ENCODE peak calls at places on chromosomes 4 and X, in four cellular contexts. One of them, this sample, is unnamed.

GRCh38 chrX:70168238-70169188 is 8.8 kb upstream of the DGAT2L6 start:
- DNase-seq in H9: peak; percentile 48
- DNase-seq in HFF-Myc: peak; percentile 14
- DNase-seq in mucosa of descending colon: no peak
- DNase-seq in this sample: no peak

GRCh38 chr4:140884431-140885058 is 128.4 kb upstream of the TBC1D9 start:
- DNase-seq in H9: peak; percentile 80
- DNase-seq in HFF-Myc: peak; percentile 73
- DNase-seq in mucosa of descending colon: no peak
- DNase-seq in this sample: peak; percentile 73

GRCh38 chrX:49610718-49611310 is 12.0 kb downstream of the GAGE1 start:
- DNase-seq in H9: no peak
- DNase-seq in HFF-Myc: no peak
- DNase-seq in mucosa of descending colon: no peak
- DNase-seq in this sample: no peak

GRCh38 chr4:99857302-99857701 is 36.9 kb downstream of the LAMTOR3 start:
- DNase-seq in H9: no peak
- DNase-seq in HFF-Myc: no peak
- DNase-seq in mucosa of descending colon: no peak
- DNase-seq in this sample: no peak

GRCh38 chr4:25993564-25994185 is 79.7 kb downstream of the SMIM20 start:
- DNase-seq in H9: peak; percentile 99
- DNase-seq in HFF-Myc: no peak
- DNase-seq in mucosa of descending colon: peak; percentile 39
- DNase-seq in this sample: peak; percentile 83

GRCh38 chr4:133938061-133938460 is 263.5 kb downstream of the PABPC4L start:
- DNase-seq in H9: no peak
- DNase-seq in HFF-Myc: no peak
- DNase-seq in mucosa of descending colon: no peak
- DNase-seq in this sample: no peak

GRCh38 chr4:181845617-181846016 is 397.6 kb upstream of the TENM3 start:
- DNase-seq in H9: no peak
- DNase-seq in HFF-Myc: no peak
- DNase-seq in mucosa of descending colon: no peak
- DNase-seq in this sample: no peak

GRCh38 chrX:3585719-3586118 is 127.7 kb downstream of the PRKX start:
- DNase-seq in H9: no peak
- DNase-seq in HFF-Myc: no peak
- DNase-seq in mucosa of descending colon: no peak
- DNase-seq in this sample: no peak

GRCh38 chrX:45667666-45668065 is 467.0 kb upstream of the DIPK2B start:
- DNase-seq in H9: no peak
- DNase-seq in HFF-Myc: no peak
- DNase-seq in mucosa of descending colon: no peak
- DNase-seq in this sample: no peak

GRCh38 chr4:17475481-17475880 is 36.4 kb downstream of the QDPR start:
- DNase-seq in H9: no peak
- DNase-seq in HFF-Myc: no peak
- DNase-seq in mucosa of descending colon: no peak
- DNase-seq in this sample: no peak

GRCh38 chrX:54865208-54865607 is 55.4 kb upstream of the TRO start:
- DNase-seq in H9: no peak
- DNase-seq in HFF-Myc: no peak
- DNase-seq in mucosa of descending colon: no peak
- DNase-seq in this sample: no peak

GRCh38 chr4:83255584-83255983 is 29.0 kb downstream of the COQ2 start:
- DNase-seq in H9: no peak
- DNase-seq in HFF-Myc: peak; percentile 97
- DNase-seq in mucosa of descending colon: no peak
- DNase-seq in this sample: no peak

GRCh38 chr4:40990202-40990898 is 224.0 kb downstream of the APBB2 start:
- DNase-seq in H9: no peak
- DNase-seq in HFF-Myc: peak; percentile 94
- DNase-seq in mucosa of descending colon: no peak
- DNase-seq in this sample: no peak

GRCh38 chr4:54232151-54232688 is 3.1 kb downstream of the PDGFRA start:
- DNase-seq in H9: no peak
- DNase-seq in HFF-Myc: no peak
- DNase-seq in mucosa of descending colon: no peak
- DNase-seq in this sample: no peak

GRCh38 chr4:87044511-87045369 is 109.9 kb downstream of the AFF1 start:
- DNase-seq in H9: no peak
- DNase-seq in HFF-Myc: no peak
- DNase-seq in mucosa of descending colon: no peak
- DNase-seq in this sample: no peak

GRCh38 chrX:103716967-103717366 is 6.3 kb downstream of the TMEM31 start:
- DNase-seq in H9: no peak
- DNase-seq in HFF-Myc: peak; percentile 42
- DNase-seq in mucosa of descending colon: no peak
- DNase-seq in this sample: no peak

GRCh38 chrX:13598877-13599276 is 29.5 kb downstream of the EGFL6 start:
- DNase-seq in H9: no peak
- DNase-seq in HFF-Myc: no peak
- DNase-seq in mucosa of descending colon: no peak
- DNase-seq in this sample: no peak

GRCh38 chr4:124085561-124086180 is 626.9 kb downstream of the ANKRD50 start:
- DNase-seq in H9: no peak
- DNase-seq in HFF-Myc: no peak
- DNase-seq in mucosa of descending colon: no peak
- DNase-seq in this sample: no peak

GRCh38 chr4:139943277-139943676 is 210.7 kb downstream of the MAML3 start:
- DNase-seq in H9: no peak
- DNase-seq in HFF-Myc: no peak
- DNase-seq in mucosa of descending colon: no peak
- DNase-seq in this sample: peak; percentile 51

GRCh38 chrX:17120816-17121215 is 174.4 kb downstream of the REPS2 start:
- DNase-seq in H9: no peak
- DNase-seq in HFF-Myc: no peak
- DNase-seq in mucosa of descending colon: no peak
- DNase-seq in this sample: no peak

GRCh38 chr4:16967722-16968121 is 69.3 kb upstream of the LDB2 start:
- DNase-seq in H9: no peak
- DNase-seq in HFF-Myc: no peak
- DNase-seq in mucosa of descending colon: peak; percentile 44
- DNase-seq in this sample: no peak

GRCh38 chr4:112361181-112361791 is 64.1 kb downstream of the ALPK1 start:
- DNase-seq in H9: peak; percentile 92
- DNase-seq in HFF-Myc: no peak
- DNase-seq in mucosa of descending colon: no peak
- DNase-seq in this sample: peak; percentile 34

GRCh38 chr4:182893490-182893889 is 23.7 kb downstream of the DCTD start:
- DNase-seq in H9: no peak
- DNase-seq in HFF-Myc: no peak
- DNase-seq in mucosa of descending colon: no peak
- DNase-seq in this sample: no peak

GRCh38 chr4:153788419-153789276 is at the start of gene SFRP2:
- DNase-seq in H9: peak; percentile 92
- DNase-seq in HFF-Myc: no peak
- DNase-seq in mucosa of descending colon: peak; percentile 50
- DNase-seq in this sample: no peak

GRCh38 chr4:153792893-153793227 is 4.0 kb upstream of the SFRP2 start:
- DNase-seq in H9: peak; percentile 69
- DNase-seq in HFF-Myc: no peak
- DNase-seq in mucosa of descending colon: no peak
- DNase-seq in this sample: no peak

GRCh38 chr4:153789741-153790651 is 1.1 kb upstream of the SFRP2 start:
- DNase-seq in H9: peak; percentile 97
- DNase-seq in HFF-Myc: no peak
- DNase-seq in mucosa of descending colon: no peak
- DNase-seq in this sample: no peak

GRCh38 chr4:153792007-153792892 is 3.4 kb upstream of the SFRP2 start:
- DNase-seq in H9: peak; percentile 94
- DNase-seq in HFF-Myc: no peak
- DNase-seq in mucosa of descending colon: peak; percentile 65
- DNase-seq in this sample: peak; percentile 76

DNA sequence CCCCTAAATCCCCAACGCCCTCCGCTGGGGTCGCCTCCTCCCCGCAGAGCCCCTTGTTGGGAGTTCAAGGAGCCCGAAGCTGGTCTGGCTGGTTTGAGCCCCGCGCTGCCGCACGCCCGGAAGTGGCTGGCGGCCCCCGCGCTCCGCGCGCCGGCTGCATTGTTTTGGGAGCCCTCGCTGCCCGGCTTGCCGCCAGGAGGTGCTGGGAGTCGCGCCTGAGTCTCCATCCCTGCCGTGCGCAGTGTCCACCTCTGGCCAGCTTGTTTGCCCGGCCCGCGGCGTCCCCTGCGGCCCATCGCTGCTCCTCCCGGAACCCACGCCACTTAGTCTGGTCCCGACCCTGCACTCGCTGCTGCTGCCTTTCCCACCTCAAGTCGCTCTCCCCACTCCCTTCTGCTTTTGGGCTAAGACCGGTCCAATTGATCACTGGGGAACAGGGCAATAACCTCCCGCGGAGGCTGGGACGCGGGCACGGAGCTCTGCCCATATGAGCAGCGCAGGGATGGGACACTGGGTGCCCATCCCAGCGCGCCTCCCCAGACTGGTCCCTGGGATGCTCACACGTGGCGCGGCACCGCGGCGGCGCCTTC is 2.2 kb upstream of the SFRP2 start:
- DNase-seq in H9: peak; percentile 91
- DNase-seq in HFF-Myc: no peak
- DNase-seq in mucosa of descending colon: peak; percentile 56
- DNase-seq in this sample: no peak
- TF ChIP-seq CTCF in H9: peak; percentile 63
- TF ChIP-seq CTCF in HFF-Myc: peak; percentile 23
- TF ChIP-seq CTCF in mucosa of descending colon: no peak
- TF ChIP-seq CTCF in this sample: no peak

GRCh38 chr4:176964116-176964691 is 171.5 kb upstream of the VEGFC start:
- DNase-seq in H9: peak; percentile 53
- DNase-seq in HFF-Myc: no peak
- DNase-seq in mucosa of descending colon: no peak
- DNase-seq in this sample: no peak
- TF ChIP-seq CTCF in H9: peak; percentile 72
- TF ChIP-seq CTCF in HFF-Myc: peak; percentile 38
- TF ChIP-seq CTCF in mucosa of descending colon: no peak
- TF ChIP-seq CTCF in this sample: peak; percentile 32

GRCh38 chr4:48906283-48907173 is at the start of gene OCIAD2:
- DNase-seq in H9: peak; percentile 92
- DNase-seq in HFF-Myc: no peak
- DNase-seq in mucosa of descending colon: peak; percentile 90
- DNase-seq in this sample: peak; percentile 91
- TF ChIP-seq CTCF in H9: peak; percentile 20
- TF ChIP-seq CTCF in HFF-Myc: no peak
- TF ChIP-seq CTCF in mucosa of descending colon: no peak
- TF ChIP-seq CTCF in this sample: no peak

GRCh38 chr4:149296084-149296483 is 519.6 kb downstream of the IQCM start:
- DNase-seq in H9: no peak
- DNase-seq in HFF-Myc: no peak
- DNase-seq in mucosa of descending colon: no peak
- DNase-seq in this sample: no peak
- TF ChIP-seq CTCF in H9: no peak
- TF ChIP-seq CTCF in HFF-Myc: no peak
- TF ChIP-seq CTCF in mucosa of descending colon: no peak
- TF ChIP-seq CTCF in this sample: no peak